ENCODE peak calls at places on chromosome 2, in five cellular contexts. M, Q, L, A and R are unnamed samples.

GRCh38 chr2:60391250-60392013 is 162.0 kb downstream of the BCL11A start:
- DNase-seq in M (no peak), Q (no peak), L (no peak), A (no peak), R (no peak)

GRCh38 chr2:111946294-111947114 is 48.1 kb downstream of the MERTK start:
- DNase-seq in M (peak; percentile 70), Q (peak; percentile 55), L (peak; percentile 94), A (no peak), R (peak; percentile 24)

GRCh38 chr2:52141076-52141475 is 1109.1 kb upstream of the NRXN1 start:
- DNase-seq in M (no peak), Q (no peak), L (no peak), A (no peak), R (no peak)

GRCh38 chr2:177264539-177265385 is at the start of gene NFE2L2:
- DNase-seq in M (peak; percentile 99), Q (peak; percentile 89), L (peak; percentile 62), A (peak; percentile 97), R (peak; percentile 78)

GRCh38 chr2:133993160-133993559 is 260.7 kb upstream of the MGAT5 start:
- DNase-seq in M (no peak), Q (no peak), L (no peak), A (no peak), R (no peak)

GRCh38 chr2:24451805-24452498 is 39.1 kb upstream of the NCOA1 start:
- DNase-seq in M (no peak), Q (no peak), L (no peak), A (no peak), R (no peak)

GRCh38 chr2:127641846-127642510 is 4.0 kb upstream of the GPR17 start:
- DNase-seq in M (no peak), Q (no peak), L (no peak), A (no peak), R (no peak)

GRCh38 chr2:75646583-75647425 is at the start of gene MRPL19:
- DNase-seq in M (peak; percentile 94), Q (peak; percentile 93), L (peak; percentile 87), A (peak; percentile 91), R (peak; percentile 96)

GRCh38 chr2:174858745-174859144 is 94.5 kb upstream of the CHRNA1 start:
- DNase-seq in M (no peak), Q (no peak), L (no peak), A (no peak), R (no peak)

GRCh38 chr2:223979730-223980396 is 22.6 kb downstream of the MRPL44 start:
- DNase-seq in M (no peak), Q (no peak), L (no peak), A (no peak), R (no peak)

GRCh38 chr2:148720501-148720998 is 76.0 kb downstream of the EPC2 start:
- DNase-seq in M (no peak), Q (no peak), L (no peak), A (peak; percentile 10), R (peak; percentile 11)

GRCh38 chr2:216687646-216688045 is 7.7 kb downstream of the IGFBP5 start:
- DNase-seq in M (peak; percentile 13), Q (no peak), L (peak; percentile 26), A (peak; percentile 41), R (peak; percentile 87)

GRCh38 chr2:188364033-188364432 is 72.4 kb downstream of the GULP1 start:
- DNase-seq in M (no peak), Q (no peak), L (no peak), A (no peak), R (no peak)

GRCh38 chr2:136134126-136134525 is 16.2 kb upstream of the CXCR4 start:
- DNase-seq in M (no peak), Q (no peak), L (no peak), A (no peak), R (no peak)

GRCh38 chr2:196482119-196483065 is 157.1 kb upstream of the CCDC150 start:
- DNase-seq in M (no peak), Q (no peak), L (no peak), A (no peak), R (no peak)

GRCh38 chr2:230347659-230348305 is 20.8 kb downstream of the SP140L start:
- DNase-seq in M (no peak), Q (peak; percentile 6), L (no peak), A (no peak), R (no peak)

GRCh38 chr2:232485333-232485756 is 2.3 kb downstream of the ECEL1 start:
- DNase-seq in M (no peak), Q (no peak), L (no peak), A (no peak), R (peak; percentile 62)

GRCh38 chr2:35035883-35036282 is 1319.7 kb upstream of the CRIM1 start:
- DNase-seq in M (no peak), Q (no peak), L (no peak), A (no peak), R (peak; percentile 14)

GRCh38 chr2:45918816-45919655 is 267.6 kb downstream of the PRKCE start:
- DNase-seq in M (no peak), Q (peak; percentile 68), L (no peak), A (no peak), R (no peak)

GRCh38 chr2:216887132-216887531 is 27.3 kb upstream of the TNP1 start:
- DNase-seq in M (no peak), Q (no peak), L (no peak), A (no peak), R (no peak)

GRCh38 chr2:101737478-101738240 is 40.2 kb downstream of the MAP4K4 start:
- DNase-seq in M (no peak), Q (no peak), L (no peak), A (no peak), R (no peak)

GRCh38 chr2:10087360-10087759 is 7.1 kb upstream of the CYS1 start:
- DNase-seq in M (no peak), Q (no peak), L (no peak), A (no peak), R (no peak)

GRCh38 chr2:222693837-222694236 is 22.4 kb downstream of the MOGAT1 start:
- DNase-seq in M (peak; percentile 63), Q (peak; percentile 27), L (peak; percentile 41), A (peak; percentile 27), R (peak; percentile 49)

GRCh38 chr2:155944209-155944608 is 388.3 kb downstream of the NR4A2 start:
- DNase-seq in M (no peak), Q (no peak), L (no peak), A (no peak), R (no peak)

GRCh38 chr2:221602938-221603337 is 30.8 kb upstream of the EPHA4 start:
- DNase-seq in M (no peak), Q (no peak), L (no peak), A (no peak), R (no peak)

GRCh38 chr2:215486973-215487372 is 51.1 kb upstream of the FN1 start:
- DNase-seq in M (no peak), Q (no peak), L (no peak), A (no peak), R (no peak)

GRCh38 chr2:100865819-100866462 is 46.0 kb downstream of the NPAS2 start:
- DNase-seq in M (peak; percentile 71), Q (peak; percentile 40), L (no peak), A (no peak), R (no peak)

GRCh38 chr2:25305197-25305596 is 36.5 kb downstream of the DNMT3A start:
- DNase-seq in M (no peak), Q (no peak), L (no peak), A (no peak), R (no peak)

GRCh38 chr2:235723371-235723770 is 229.5 kb downstream of the AGAP1 start:
- DNase-seq in M (no peak), Q (no peak), L (no peak), A (no peak), R (no peak)

GRCh38 chr2:191012845-191013616 is 940 bp downstream of the STAT1 start:
- DNase-seq in M (peak; percentile 31), Q (no peak), L (no peak), A (no peak), R (no peak)

GRCh38 chr2:46831037-46831868 is 84.4 kb downstream of the MCFD2 start:
- DNase-seq in M (no peak), Q (no peak), L (no peak), A (no peak), R (no peak)

GRCh38 chr2:222232846-222233245 is 66.0 kb downstream of the PAX3 start:
- DNase-seq in M (no peak), Q (no peak), L (no peak), A (no peak), R (no peak)

GRCh38 chr2:232458051-232458660 is 2.2 kb downstream of the ALPI start:
- DNase-seq in M (no peak), Q (no peak), L (no peak), A (no peak), R (no peak)

GRCh38 chr2:216635701-216636541 is 2.7 kb downstream of the IGFBP2 start:
- DNase-seq in M (no peak), Q (no peak), L (no peak), A (no peak), R (peak; percentile 79)

GRCh38 chr2:121257476-121257831 is 27.5 kb downstream of the TFCP2L1 start:
- DNase-seq in M (no peak), Q (no peak), L (no peak), A (no peak), R (no peak)

GRCh38 chr2:85400951-85401805 is 9.0 kb downstream of the CAPG start:
- DNase-seq in M (no peak), Q (no peak), L (no peak), A (no peak), R (no peak)
- H3K36me3 ChIP-seq in M (no peaks in the 10 kb centered on the region), Q (peaks cover 2% of the 10 kb centered on the region), L (peaks cover 19% of the 10 kb centered on the region), A (peaks cover 2% of the 10 kb centered on the region), R (peaks cover 8% of the 10 kb centered on the region)

GRCh38 chr2:54429811-54430600 is 26.1 kb upstream of the SPTBN1 start:
- DNase-seq in M (no peak), Q (peak; percentile 70), L (no peak), A (peak; percentile 28), R (peak; percentile 13)
- TF ChIP-seq POLR2AphosphoS5 in M (no peak), Q (peak; percentile 68), L (no peak), A (no peak), R (no peak)

GRCh38 chr2:240137596-240138274 is 1.6 kb upstream of the COPS9 start:
- DNase-seq in M (no peak), Q (no peak), L (no peak), A (no peak), R (no peak)
- TF ChIP-seq EZH2 in M (no peak), Q (no peak), L (no peak), A (no peak), R (no peak)

GRCh38 chr2:96191937-96192670 is 16.5 kb downstream of the STARD7 start:
- DNase-seq in M (no peak), Q (no peak), L (no peak), A (no peak), R (no peak)
- H3K36me3 ChIP-seq in M (peaks cover 68% of the 10 kb centered on the region), Q (peaks cover 39% of the 10 kb centered on the region), L (peaks cover 58% of the 10 kb centered on the region), A (peaks cover 78% of the 10 kb centered on the region), R (peaks cover 50% of the 10 kb centered on the region)

DNA sequence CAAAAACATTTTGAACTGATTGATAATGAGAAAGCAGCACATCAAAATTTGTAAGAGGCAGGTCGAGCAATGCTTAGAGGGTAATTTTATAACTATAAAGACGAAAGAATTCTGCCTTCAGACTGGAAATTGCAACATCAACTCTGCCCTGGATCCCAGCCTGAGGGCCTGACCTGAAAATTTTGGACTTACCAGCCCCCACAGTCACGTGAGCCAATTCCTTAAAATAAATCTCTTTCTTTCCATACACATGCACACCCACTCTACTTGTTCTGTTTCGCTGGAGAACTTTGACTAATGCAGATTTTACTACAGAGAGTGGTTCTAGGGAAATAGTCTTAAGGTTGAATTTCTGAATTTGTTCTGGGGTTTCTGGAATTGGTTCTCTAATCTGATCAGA is 14.6 kb upstream of the ACOXL start:
- DNase-seq in M (no peak), Q (no peak), L (no peak), A (no peak), R (no peak)
- TF ChIP-seq POLR2AphosphoS5 in M (no peak), Q (no peak), L (no peak), A (no peak), R (no peak)